ENCODE peak calls at places on chromosome 11, in six cellular contexts. B is stomach, Q is SK-N-SH, T is sigmoid colon, G is transverse colon, X is GM12878. N is an unnamed sample.

GRCh38 chr11:7332451-7332850 is 80.7 kb downstream of the SYT9 start:
- DNase-seq in G (no peak), Q (no peak), B (no peak), X (no peak), T (no peak), N (no peak)

GRCh38 chr11:124070906-124071621 is 29.9 kb upstream of the OR10G7 start:
- DNase-seq in X (peak; percentile 63), T (peak; percentile 75), B (peak; percentile 61), Q (peak; percentile 68), G (peak; percentile 72), N (peak; percentile 66)

GRCh38 chr11:10233581-10233980 is 60.4 kb downstream of the SBF2 start:
- DNase-seq in X (no peak), B (no peak), T (no peak), G (no peak), Q (peak; percentile 8), N (no peak)

GRCh38 chr11:95067828-95068244 is 1.1 kb downstream of the SRSF8 start:
- DNase-seq in T (no peak), Q (no peak), B (no peak), G (no peak), X (no peak), N (no peak)

GRCh38 chr11:114033572-114033971 is 25.9 kb upstream of the ZBTB16 start:
- DNase-seq in G (no peak), Q (no peak), T (no peak), X (no peak), B (no peak), N (no peak)

GRCh38 chr11:128210148-128210940 is 377.0 kb downstream of the ETS1 start:
- DNase-seq in X (no peak), T (no peak), G (peak; percentile 51), B (no peak), Q (no peak), N (no peak)

GRCh38 chr11:96144553-96144952 is 198.4 kb downstream of the MAML2 start:
- DNase-seq in B (no peak), X (no peak), G (no peak), T (no peak), Q (no peak), N (no peak)

GRCh38 chr11:11036185-11037161 is 178.6 kb upstream of the ZBED5 start:
- DNase-seq in G (no peak), Q (peak; percentile 55), X (no peak), T (no peak), B (no peak), N (peak; percentile 26)

GRCh38 chr11:110159491-110159890 is 66.3 kb downstream of the ZC3H12C start:
- DNase-seq in G (no peak), Q (no peak), X (no peak), T (no peak), B (no peak), N (no peak)

GRCh38 chr11:32018672-32019071 is 72.2 kb upstream of the RCN1 start:
- DNase-seq in X (no peak), B (no peak), Q (no peak), T (no peak), G (no peak), N (no peak)

GRCh38 chr11:9765320-9766101 is 101.6 kb downstream of the SWAP70 start:
- DNase-seq in G (no peak), B (no peak), Q (no peak), X (no peak), T (peak; percentile 82), N (no peak)

GRCh38 chr11:72697814-72698213 is 23.6 kb upstream of the PDE2A start:
- DNase-seq in G (no peak), Q (no peak), X (no peak), B (no peak), T (no peak), N (no peak)

GRCh38 chr11:66857234-66857926 is 516 bp downstream of the LRFN4 start:
- DNase-seq in T (peak; percentile 63), B (no peak), G (no peak), Q (peak; percentile 85), X (no peak), N (peak; percentile 82)

GRCh38 chr11:122853971-122854446 is 15.7 kb downstream of the CRTAM start:
- DNase-seq in Q (peak; percentile 76), B (no peak), T (no peak), X (no peak), G (peak; percentile 31), N (no peak)

DNA sequence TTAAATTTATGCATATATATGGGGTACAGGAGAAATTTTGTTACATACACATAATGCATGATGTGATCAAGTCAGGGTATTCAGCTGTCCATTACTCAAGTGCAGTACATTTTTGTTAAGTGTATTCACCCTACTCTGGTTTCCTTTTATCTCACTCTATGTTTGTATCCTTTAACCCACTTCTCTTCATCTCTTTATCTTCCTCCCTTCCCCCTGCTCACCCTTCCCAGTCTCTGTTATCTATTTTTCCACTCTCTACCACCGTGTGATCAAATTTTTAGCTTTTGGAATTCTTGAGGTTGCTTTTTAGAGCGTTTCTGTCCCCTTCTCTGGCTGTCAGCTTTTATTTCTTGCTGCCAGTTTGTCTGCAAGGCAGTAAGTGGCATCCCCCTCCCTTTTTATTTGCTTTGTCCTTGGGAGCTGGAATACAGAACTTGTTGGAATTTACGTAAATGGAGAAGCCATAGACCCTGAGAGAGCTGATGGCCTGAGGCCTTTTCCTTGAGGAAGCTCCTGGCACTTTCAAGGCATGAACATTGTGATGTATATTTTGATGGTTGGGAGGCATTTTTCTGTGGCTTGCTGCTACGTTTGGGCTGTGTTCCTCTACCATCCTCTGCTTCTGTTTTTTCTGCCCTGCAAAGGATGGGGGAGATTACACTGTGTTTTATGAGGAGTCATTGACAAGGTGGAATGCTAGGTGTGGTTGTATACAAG is 148.6 kb downstream of the LDLRAD3 start:
- DNase-seq in Q (no peak), G (no peak), B (no peak), X (no peak), T (no peak), N (no peak)
- TF ChIP-seq EP300 in Q (no peak), G (no peak), B (no peak), X (no peak), T (no peak), N (no peak)

DNA sequence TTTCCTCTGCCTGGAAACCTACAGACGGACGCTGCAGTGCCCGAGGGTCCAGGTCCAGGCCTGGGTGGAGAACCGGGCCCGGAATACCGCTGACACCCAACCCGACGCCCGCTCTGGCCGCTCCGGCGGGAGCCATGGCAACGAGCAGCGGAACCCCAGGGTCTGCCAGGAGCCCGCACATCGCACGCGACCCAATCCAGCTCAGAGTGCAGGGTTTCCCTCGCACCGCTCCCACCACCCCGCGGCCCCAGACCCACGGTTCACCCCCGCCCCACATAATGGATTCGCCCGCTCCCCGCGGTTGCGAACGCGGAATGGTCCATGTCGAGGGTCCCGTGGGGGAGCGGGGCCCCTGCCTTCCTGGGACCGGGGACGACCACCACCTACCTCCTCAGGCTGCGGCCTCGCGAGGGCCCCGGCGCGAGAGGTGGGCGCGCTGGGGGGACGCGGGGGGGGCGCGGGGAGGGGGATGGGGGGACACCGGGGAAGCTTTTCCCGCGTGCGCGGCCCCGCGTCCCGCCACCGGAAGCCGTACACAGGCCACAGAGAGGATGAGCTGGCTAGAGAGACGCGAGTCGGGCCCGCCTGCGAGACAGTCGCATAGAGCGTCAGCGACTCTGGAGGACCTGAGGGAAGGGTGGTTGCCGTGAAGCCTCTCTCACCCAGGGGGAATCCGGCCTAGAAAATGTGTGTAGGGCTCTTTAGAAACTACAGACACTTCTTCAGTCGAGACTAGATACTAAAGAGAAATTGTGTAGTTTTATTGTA is at the start of gene SSRP1:
- DNase-seq in Q (peak; percentile 95), T (peak; percentile 95), X (peak; percentile 47), B (peak; percentile 88), G (peak; percentile 90), N (peak; percentile 96)
- TF ChIP-seq CTCF in Q (no peak), T (no peak), X (peak; percentile 3), B (no peak), G (no peak), N (no peak)

GRCh38 chr11:3095712-3096361 is 38.6 kb upstream of the CARS1 start:
- DNase-seq in Q (no peak), T (peak; percentile 81), X (no peak), G (no peak), B (peak; percentile 25), N (no peak)
- TF ChIP-seq POLR2AphosphoS5 in Q (no peak), T (no peak), X (no peak), G (peak; percentile 45), B (no peak), N (peak; percentile 86)

GRCh38 chr11:58578136-58578634 is 678 bp upstream of the ZFP91 start:
- DNase-seq in B (peak; percentile 95), G (peak; percentile 97), Q (peak; percentile 77), T (peak; percentile 98), X (peak; percentile 98), N (peak; percentile 93)
- TF ChIP-seq EP300 in B (no peak), G (peak; percentile 30), Q (no peak), T (no peak), X (no peak), N (no peak)

GRCh38 chr11:121741954-121742361 is 289.2 kb upstream of the SORL1-AS1 start:
- DNase-seq in G (peak; percentile 48), B (no peak), T (peak; percentile 94), X (no peak), Q (peak; percentile 36), N (no peak)
- TF ChIP-seq CTCF in G (no peak), B (no peak), T (no peak), X (no peak), Q (no peak), N (no peak)

GRCh38 chr11:98307827-98308491 is 712.8 kb upstream of the CNTN5 start:
- DNase-seq in X (no peak), T (no peak), B (no peak), G (no peak), Q (no peak), N (no peak)
- TF ChIP-seq POLR2AphosphoS5 in X (no peak), T (no peak), B (no peak), G (no peak), Q (no peak), N (no peak)

DNA sequence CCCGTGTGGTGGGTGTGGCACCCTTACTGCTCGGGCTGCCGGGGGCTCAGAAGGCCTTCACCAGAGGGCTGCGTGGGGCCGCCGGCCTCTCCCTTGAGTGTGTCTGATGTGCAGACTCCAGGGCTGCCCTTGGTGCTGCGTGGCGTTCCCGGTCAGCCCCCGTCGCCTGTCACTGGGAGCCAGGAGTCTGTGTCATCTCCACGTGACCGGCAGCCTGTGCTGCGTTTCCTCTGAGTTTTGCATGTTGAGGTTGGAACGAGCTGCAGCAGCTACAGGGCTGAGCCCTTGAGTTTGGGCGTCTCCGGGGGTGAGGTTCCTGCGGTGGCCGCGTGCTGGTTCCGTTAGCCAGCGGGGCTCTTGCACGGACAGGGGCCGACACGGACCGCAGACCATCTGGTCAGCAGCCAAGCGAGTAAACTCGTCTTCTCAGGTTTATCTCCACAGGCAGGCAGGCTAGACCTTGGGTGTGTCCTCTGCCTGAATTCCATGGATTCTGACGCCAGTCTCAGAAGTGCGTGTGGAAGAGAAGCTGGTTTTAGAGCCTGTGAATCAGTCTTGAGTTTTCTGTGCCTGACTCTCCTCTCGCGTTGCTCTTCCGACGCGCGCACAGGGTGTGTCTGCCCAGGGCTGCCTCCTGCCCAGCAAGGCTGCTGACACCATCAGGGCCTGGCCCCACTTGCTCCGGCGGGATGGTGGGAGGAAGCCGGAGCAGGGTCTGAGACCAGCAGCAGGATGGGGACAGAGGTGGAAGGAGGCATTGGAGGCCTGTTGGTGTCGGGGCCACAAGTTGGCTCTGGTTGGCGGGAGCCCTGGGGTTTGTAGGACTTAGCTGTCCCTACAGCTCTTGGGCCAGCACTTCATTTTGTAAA is 10.5 kb downstream of the PTDSS2 start:
- DNase-seq in X (no peak), Q (no peak), B (no peak), T (no peak), G (no peak), N (no peak)
- TF ChIP-seq EP300 in X (no peak), Q (no peak), B (no peak), T (no peak), G (no peak), N (no peak)

GRCh38 chr11:112453601-112454577 is 193.2 kb upstream of the PLET1 start:
- DNase-seq in B (peak; percentile 47), Q (peak; percentile 51), G (peak; percentile 26), X (no peak), T (no peak), N (peak; percentile 62)
- TF ChIP-seq CTCF in B (peak; percentile 26), Q (peak; percentile 52), G (peak; percentile 35), X (peak; percentile 48), T (peak; percentile 18), N (peak; percentile 36)

GRCh38 chr11:3160252-3161031 is 4.7 kb downstream of the OSBPL5 start:
- DNase-seq in T (peak; percentile 96), Q (peak; percentile 86), B (peak; percentile 83), G (peak; percentile 84), X (no peak), N (peak; percentile 91)
- TF ChIP-seq POLR2AphosphoS5 in T (peak; percentile 41), Q (no peak), B (no peak), G (peak; percentile 5), X (no peak), N (no peak)